ENCODE peak calls at places on chromosome 4, in ten cellular contexts. D, E, R, B, S, K, H, Z, P and N are unnamed samples.

GRCh38 chr4:92104506-92104905 is 199.3 kb upstream of the GRID2 start:
- DNase-seq in D (no peak), E (peak; percentile 73), R (no peak), B (no peak), S (peak; percentile 10), K (no peak), H (no peak), Z (no peak), P (no peak), N (no peak)

GRCh38 chr4:88008133-88008621 is 742 bp downstream of the PKD2 start:
- DNase-seq in D (peak; percentile 56), E (peak; percentile 57), R (peak; percentile 49), B (no peak), S (peak; percentile 47), K (peak; percentile 30), H (no peak), Z (peak; percentile 47), P (no peak), N (peak; percentile 30)

GRCh38 chr4:121256887-121257426 is 92.8 kb upstream of the TNIP3 start:
- DNase-seq in D (no peak), E (no peak), R (no peak), B (no peak), S (peak; percentile 49), K (no peak), H (no peak), Z (no peak), P (no peak), N (no peak)

GRCh38 chr4:100124715-100125114 is 65.6 kb downstream of the DDIT4L start:
- DNase-seq in D (no peak), E (no peak), R (no peak), B (no peak), S (no peak), K (no peak), H (no peak), Z (no peak), P (no peak), N (no peak)

GRCh38 chr4:99832313-99832712 is 15.7 kb downstream of the DAPP1 start:
- DNase-seq in D (no peak), E (no peak), R (no peak), B (no peak), S (no peak), K (no peak), H (no peak), Z (no peak), P (no peak), N (no peak)

GRCh38 chr4:152072886-152073285 is 312.1 kb upstream of the GATB start:
- DNase-seq in D (no peak), E (no peak), R (no peak), B (no peak), S (no peak), K (no peak), H (no peak), Z (no peak), P (no peak), N (no peak)

GRCh38 chr4:113094802-113095201 is 45.3 kb downstream of the ANK2 start:
- DNase-seq in D (no peak), E (peak; percentile 12), R (no peak), B (no peak), S (peak; percentile 9), K (no peak), H (no peak), Z (peak; percentile 35), P (no peak), N (no peak)

GRCh38 chr4:2217726-2218125 is 24.2 kb downstream of the HAUS3 start:
- DNase-seq in D (no peak), E (no peak), R (no peak), B (no peak), S (peak; percentile 71), K (no peak), H (no peak), Z (no peak), P (no peak), N (no peak)

GRCh38 chr4:185282968-185283367 is 73.6 kb downstream of the SNX25 start:
- DNase-seq in D (no peak), E (peak; percentile 11), R (no peak), B (no peak), S (peak; percentile 30), K (no peak), H (no peak), Z (no peak), P (no peak), N (no peak)

GRCh38 chr4:4651811-4652609 is 110.2 kb upstream of the STX18 start:
- DNase-seq in D (no peak), E (no peak), R (no peak), B (no peak), S (no peak), K (no peak), H (no peak), Z (no peak), P (no peak), N (no peak)

GRCh38 chr4:87524456-87524855 is 4.7 kb downstream of the SPARCL1 start:
- DNase-seq in D (no peak), E (no peak), R (no peak), B (no peak), S (no peak), K (no peak), H (no peak), Z (no peak), P (no peak), N (no peak)

GRCh38 chr4:169220854-169221311 is 49.9 kb downstream of the SH3RF1 start:
- DNase-seq in D (no peak), E (no peak), R (no peak), B (no peak), S (no peak), K (no peak), H (no peak), Z (no peak), P (no peak), N (no peak)

GRCh38 chr4:24659241-24659961 is 75.0 kb upstream of the DHX15 start:
- DNase-seq in D (no peak), E (no peak), R (no peak), B (no peak), S (no peak), K (no peak), H (no peak), Z (no peak), P (no peak), N (no peak)

GRCh38 chr4:93147524-93148212 is 680.9 kb upstream of the ATOH1 start:
- DNase-seq in D (no peak), E (no peak), R (no peak), B (no peak), S (no peak), K (no peak), H (no peak), Z (no peak), P (no peak), N (no peak)

GRCh38 chr4:24664956-24665355 is 80.6 kb upstream of the DHX15 start:
- DNase-seq in D (no peak), E (no peak), R (no peak), B (no peak), S (no peak), K (no peak), H (peak; percentile 61), Z (no peak), P (no peak), N (no peak)

GRCh38 chr4:71026086-71026485 is 32.6 kb downstream of the DCK start:
- DNase-seq in D (no peak), E (no peak), R (no peak), B (no peak), S (peak; percentile 71), K (no peak), H (peak; percentile 49), Z (peak; percentile 5), P (no peak), N (peak; percentile 57)

GRCh38 chr4:26015133-26015651 is 101.2 kb downstream of the SMIM20 start:
- DNase-seq in D (peak; percentile 82), E (peak; percentile 25), R (peak; percentile 63), B (no peak), S (peak; percentile 18), K (no peak), H (peak; percentile 100), Z (no peak), P (no peak), N (peak; percentile 61)

GRCh38 chr4:80918004-80918403 is 112.5 kb upstream of the BMP3 start:
- DNase-seq in D (no peak), E (no peak), R (no peak), B (no peak), S (peak; percentile 53), K (no peak), H (peak; percentile 7), Z (no peak), P (no peak), N (no peak)

GRCh38 chr4:5992171-5993062 is 25.8 kb downstream of the C4orf50 start:
- DNase-seq in D (no peak), E (no peak), R (no peak), B (no peak), S (no peak), K (no peak), H (no peak), Z (no peak), P (no peak), N (no peak)

GRCh38 chr4:82517043-82517442 is 44.7 kb downstream of the TMEM150C start:
- DNase-seq in D (no peak), E (no peak), R (no peak), B (no peak), S (peak; percentile 51), K (no peak), H (no peak), Z (no peak), P (no peak), N (no peak)

GRCh38 chr4:46993075-46994006 is at the start of gene GABRA4:
- DNase-seq in D (no peak), E (peak; percentile 15), R (peak; percentile 38), B (no peak), S (no peak), K (peak; percentile 2), H (no peak), Z (no peak), P (no peak), N (no peak)

GRCh38 chr4:159401791-159402380 is 299.0 kb downstream of the RAPGEF2 start:
- DNase-seq in D (no peak), E (no peak), R (no peak), B (peak; percentile 1), S (peak; percentile 94), K (no peak), H (peak; percentile 84), Z (no peak), P (no peak), N (no peak)

GRCh38 chr4:132792305-132792704 is 356.8 kb upstream of the PCDH10 start:
- DNase-seq in D (no peak), E (no peak), R (no peak), B (no peak), S (no peak), K (no peak), H (no peak), Z (no peak), P (no peak), N (no peak)

GRCh38 chr4:3470244-3471097 is 7.4 kb downstream of the DOK7 start:
- DNase-seq in D (peak; percentile 28), E (no peak), R (no peak), B (no peak), S (no peak), K (no peak), H (no peak), Z (no peak), P (no peak), N (peak; percentile 86)

GRCh38 chr4:185115827-185116232 is 27.2 kb upstream of the SLC25A4 start:
- DNase-seq in D (peak; percentile 65), E (peak; percentile 66), R (peak; percentile 91), B (no peak), S (no peak), K (peak; percentile 28), H (no peak), Z (peak; percentile 86), P (no peak), N (peak; percentile 91)

GRCh38 chr4:8157496-8157895 is 1.1 kb downstream of the ABLIM2 start:
- DNase-seq in D (peak; percentile 88), E (peak; percentile 55), R (peak; percentile 72), B (no peak), S (no peak), K (no peak), H (no peak), Z (no peak), P (no peak), N (peak; percentile 29)

GRCh38 chr4:7924570-7924969 is 15.1 kb downstream of the AFAP1 start:
- DNase-seq in D (no peak), E (no peak), R (no peak), B (no peak), S (no peak), K (no peak), H (no peak), Z (no peak), P (no peak), N (no peak)

GRCh38 chr4:186068581-186069402 is at the start of gene TLR3:
- DNase-seq in D (no peak), E (peak; percentile 16), R (no peak), B (no peak), S (peak; percentile 44), K (no peak), H (no peak), Z (no peak), P (no peak), N (peak; percentile 22)